ENCODE peak calls at places on chromosome 20, in four cellular contexts. W is breast epithelium, K is K562, P is A549. R is an unnamed sample. For H3K4me1, the result is how much of the 10 kb centered on the place peaks cover.

GRCh38 chr20:56558968-56559367 is 25.9 kb downstream of the FAM209B start:
- DNase-seq in K (no peak), W (no peak), P (no peak), R (no peak)

GRCh38 chr20:47269309-47270165 is 87.0 kb downstream of the ZMYND8 start:
- DNase-seq in P (no peak), K (no peak), W (no peak), R (no peak)

GRCh38 chr20:45111799-45112471 is 3.0 kb downstream of the WFDC5 start:
- DNase-seq in P (no peak), W (no peak), K (peak), R (no peak)

GRCh38 chr20:6765469-6766058 is 1.9 kb upstream of the BMP2 start:
- DNase-seq in K (peak), P (peak), W (no peak), R (no peak)

GRCh38 chr20:16518068-16518783 is 55.0 kb downstream of the KIF16B start:
- DNase-seq in K (peak), P (peak), W (no peak), R (no peak)

GRCh38 chr20:6492396-6493055 is 275.0 kb upstream of the BMP2 start:
- DNase-seq in W (no peak), K (no peak), P (no peak), R (no peak)

GRCh38 chr20:44092551-44093248 is 94.3 kb downstream of the JPH2 start:
- DNase-seq in P (no peak), W (no peak), K (no peak), R (no peak)

GRCh38 chr20:44861547-44862006 is 23.9 kb upstream of the YWHAB start:
- DNase-seq in P (no peak), K (no peak), W (no peak), R (peak)

GRCh38 chr20:3727333-3728035 is 5.0 kb upstream of the HSPA12B start:
- DNase-seq in W (no peak), P (no peak), K (no peak), R (no peak)

GRCh38 chr20:13220857-13221297 is at the start of gene ISM1:
- DNase-seq in K (no peak), W (peak), P (peak), R (no peak)

GRCh38 chr20:38857703-38858102 is 52.2 kb downstream of the PPP1R16B start:
- DNase-seq in P (no peak), W (no peak), K (peak), R (no peak)

GRCh38 chr20:10090588-10091166 is 55.9 kb downstream of the ANKEF1 start:
- DNase-seq in P (peak), K (peak), W (no peak), R (peak)

GRCh38 chr20:17499041-17499440 is 32.1 kb downstream of the BFSP1 start:
- DNase-seq in K (no peak), W (no peak), P (no peak), R (no peak)

GRCh38 chr20:1013566-1014340 is 11.6 kb upstream of the RSPO4 start:
- DNase-seq in P (no peak), W (no peak), K (no peak), R (no peak)

GRCh38 chr20:31712112-31712553 is 10.5 kb downstream of the BCL2L1 start:
- DNase-seq in P (no peak), K (peak), W (peak), R (peak)

GRCh38 chr20:60087563-60088105 is 129.4 kb downstream of the CDH26 start:
- DNase-seq in P (no peak), K (no peak), W (no peak), R (no peak)

GRCh38 chr20:38395165-38395564 is 40.0 kb downstream of the SNHG17 start:
- DNase-seq in K (no peak), W (no peak), P (no peak), R (peak)

GRCh38 chr20:59242714-59243626 is 57.4 kb upstream of the EDN3 start:
- DNase-seq in K (no peak), W (no peak), P (no peak), R (no peak)

GRCh38 chr20:17992224-17992637 is 23.4 kb downstream of the MGME1 start:
- DNase-seq in K (no peak), P (no peak), W (no peak), R (no peak)

GRCh38 chr20:46929902-46930301 is 35.3 kb downstream of the EYA2 start:
- DNase-seq in K (no peak), P (no peak), W (no peak), R (no peak)

GRCh38 chr20:22901164-22901563 is 133.9 kb upstream of the SSTR4 start:
- DNase-seq in K (no peak), P (no peak), W (no peak), R (no peak)

GRCh38 chr20:22904411-22904810 is 130.7 kb upstream of the SSTR4 start:
- DNase-seq in P (no peak), K (no peak), W (no peak), R (no peak)

GRCh38 chr20:22905667-22906066 is 129.4 kb upstream of the SSTR4 start:
- DNase-seq in W (peak), K (no peak), P (no peak), R (peak)

GRCh38 chr20:22904905-22905304 is 130.2 kb upstream of the SSTR4 start:
- DNase-seq in P (no peak), K (no peak), W (no peak), R (no peak)

DNA sequence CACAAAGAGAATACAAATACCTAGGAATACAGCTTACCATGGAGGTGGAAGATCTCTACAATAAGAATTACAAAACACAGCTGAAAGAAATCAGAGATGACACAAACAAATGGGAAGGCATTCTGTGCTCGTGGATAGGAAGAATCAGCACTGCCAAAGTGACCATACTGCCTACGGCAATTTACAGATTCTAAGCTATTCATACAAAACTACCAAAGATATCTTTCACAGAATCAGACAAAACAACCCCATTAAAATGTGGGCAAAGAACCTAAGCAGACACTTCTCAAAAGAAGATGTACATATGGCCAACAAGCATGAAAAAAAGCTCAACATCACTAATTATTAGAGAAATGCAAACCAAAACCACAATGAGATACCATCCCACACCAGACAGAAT is 133.2 kb upstream of the SSTR4 start:
- DNase-seq in P (no peak), W (no peak), K (no peak), R (no peak)
- TF ChIP-seq CTCF in P (no peak), W (no peak), K (no peak), R (no peak)

DNA sequence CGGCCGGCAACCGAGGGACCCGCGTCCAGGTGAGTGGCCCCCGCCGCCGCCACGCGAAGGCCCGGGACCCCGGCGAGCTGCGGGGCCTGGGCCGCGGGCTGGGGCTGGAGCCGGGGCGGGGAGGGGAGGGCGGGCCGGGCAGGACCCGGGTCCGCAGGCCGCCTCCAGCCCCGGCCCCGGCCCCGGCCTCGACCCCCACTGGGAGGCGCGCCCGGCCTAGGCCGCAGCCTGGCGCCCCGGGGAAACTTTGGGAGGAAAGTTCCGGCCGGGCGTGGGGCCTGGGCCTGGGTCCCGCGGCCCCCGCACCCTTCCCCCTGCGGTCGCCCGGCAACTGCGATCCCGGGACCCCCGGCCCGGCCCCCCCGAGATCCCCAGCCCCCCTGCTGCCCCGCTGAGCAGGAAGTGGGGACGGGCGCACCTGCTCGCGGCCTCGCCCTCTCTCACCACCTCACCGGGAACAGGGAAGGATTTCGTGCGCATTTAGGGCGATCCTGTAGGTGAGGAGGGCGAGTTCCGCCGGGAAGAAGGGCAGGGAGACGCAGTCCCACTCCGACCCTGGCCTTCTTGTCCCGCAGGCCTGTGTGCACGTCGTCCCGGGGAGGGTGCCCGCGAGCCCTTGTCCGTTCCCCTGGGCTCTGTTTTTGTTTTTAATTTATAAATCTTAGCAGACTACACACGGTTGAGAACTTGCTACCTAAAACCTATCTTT is 402 bp downstream of the OSBPL2 start:
- DNase-seq in K (peak), W (peak), P (no peak), R (no peak)
- TF ChIP-seq POLR2A in K (no peak), W (no peak), P (no peak), R (no peak)

DNA sequence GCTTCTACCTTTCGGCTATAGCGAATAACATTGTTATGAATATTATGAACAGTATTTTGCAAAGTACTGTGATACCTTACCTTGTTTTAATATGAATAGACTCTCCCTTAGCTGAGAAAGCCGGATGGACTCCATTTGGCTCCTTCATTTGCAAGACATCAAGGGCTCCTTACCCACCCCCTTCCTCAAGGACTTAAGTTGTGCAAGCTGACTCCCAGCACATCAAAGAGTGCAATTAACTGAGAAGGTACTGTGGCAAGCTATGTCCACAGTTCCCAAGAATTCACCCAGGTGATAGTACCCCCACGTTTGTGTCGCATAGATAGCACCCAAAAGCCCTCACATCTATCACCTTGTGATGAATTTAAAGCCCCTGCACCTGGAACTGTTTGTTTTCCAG is 11.2 kb downstream of the CST5 start:
- DNase-seq in K (no peak), P (no peak), W (no peak), R (no peak)
- H3K4me1 ChIP-seq in K (under half), P (under half), W (under half), R (under half)

DNA sequence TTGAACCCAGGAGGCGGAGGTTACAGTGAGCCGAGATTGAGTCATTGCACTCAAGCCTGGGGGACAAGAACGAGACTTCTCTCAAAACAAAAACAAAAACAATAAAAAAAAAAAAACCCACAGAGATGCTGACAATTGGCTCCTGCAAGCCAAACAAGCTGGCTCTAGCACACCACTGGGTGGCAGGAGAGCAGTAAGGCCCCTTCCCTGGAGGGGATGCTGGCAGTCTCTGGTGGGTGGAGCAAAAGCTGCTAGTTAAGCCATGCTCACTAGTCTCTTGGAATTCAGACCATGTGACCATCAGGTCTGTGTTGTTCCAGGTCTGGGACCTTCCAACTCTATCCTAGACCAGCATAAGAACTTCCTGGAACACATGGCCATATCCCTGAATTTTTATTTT is 18.9 kb upstream of the DSN1 start:
- DNase-seq in K (peak), W (no peak), P (peak), R (no peak)
- TF ChIP-seq CTCF in K (peak), W (peak), P (peak), R (no peak)

GRCh38 chr20:53840462-53841000 is 229.9 kb downstream of the BCAS1 start:
- DNase-seq in K (no peak), W (no peak), P (no peak), R (no peak)

GRCh38 chr20:53841741-53842140 is 228.7 kb downstream of the BCAS1 start:
- DNase-seq in K (no peak), W (no peak), P (no peak), R (no peak)

GRCh38 chr20:53838311-53838873 is 232.0 kb downstream of the BCAS1 start:
- DNase-seq in K (no peak), P (no peak), W (no peak), R (no peak)

GRCh38 chr20:53837126-53837826 is 233.1 kb downstream of the BCAS1 start:
- DNase-seq in W (no peak), P (no peak), K (no peak), R (no peak)

DNA sequence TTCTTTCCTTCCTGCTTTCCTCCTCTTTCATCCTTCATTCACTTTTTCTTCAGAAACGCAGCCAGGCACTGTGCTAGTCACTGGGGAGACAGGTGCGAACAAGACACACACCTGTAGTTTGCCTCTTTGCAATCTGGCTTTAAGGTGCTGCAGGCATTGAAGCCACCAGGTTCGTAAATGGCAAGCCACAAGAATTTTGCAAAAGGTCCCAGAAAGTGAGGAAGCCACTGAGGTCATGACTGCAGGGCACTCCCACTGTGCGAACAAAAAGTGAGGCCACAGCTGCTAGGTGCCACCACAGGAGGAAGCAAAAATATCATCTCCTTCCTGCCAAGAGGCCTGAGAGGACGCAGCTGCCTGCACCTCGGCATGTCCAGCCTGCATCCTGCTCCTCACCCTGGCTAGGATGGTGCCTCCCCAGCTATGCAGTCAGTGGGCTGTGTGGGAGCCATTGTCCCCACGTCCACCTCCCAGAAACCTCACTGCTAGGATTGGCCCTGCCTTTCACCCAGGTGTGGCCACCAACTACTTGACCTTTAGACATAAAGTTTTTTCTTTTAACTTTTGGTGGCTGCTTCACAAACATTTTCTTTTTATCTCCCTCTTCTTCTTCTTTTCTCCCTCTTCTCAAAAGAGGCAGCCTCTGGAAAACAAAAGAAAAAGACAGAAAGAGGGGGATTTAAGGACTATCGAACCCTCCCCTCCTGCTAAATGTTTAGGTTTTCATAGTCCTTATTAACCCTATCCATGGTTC is 230.8 kb downstream of the BCAS1 start:
- DNase-seq in K (no peak), P (no peak), W (peak), R (no peak)
- TF ChIP-seq POLR2A in K (no peak), P (no peak), W (no peak), R (no peak)

GRCh38 chr20:63572071-63572787 is 1.8 kb downstream of the HELZ2 start:
- DNase-seq in K (no peak), P (no peak), W (no peak), R (no peak)

GRCh38 chr20:63572788-63573738 is 976 bp downstream of the HELZ2 start:
- DNase-seq in K (no peak), P (peak), W (no peak), R (no peak)

GRCh38 chr20:63568170-63568981 is 5.7 kb downstream of the HELZ2 start:
- DNase-seq in K (no peak), P (no peak), W (no peak), R (no peak)

GRCh38 chr20:63568986-63569949 is 4.8 kb downstream of the HELZ2 start:
- DNase-seq in W (no peak), P (no peak), K (no peak), R (no peak)

DNA sequence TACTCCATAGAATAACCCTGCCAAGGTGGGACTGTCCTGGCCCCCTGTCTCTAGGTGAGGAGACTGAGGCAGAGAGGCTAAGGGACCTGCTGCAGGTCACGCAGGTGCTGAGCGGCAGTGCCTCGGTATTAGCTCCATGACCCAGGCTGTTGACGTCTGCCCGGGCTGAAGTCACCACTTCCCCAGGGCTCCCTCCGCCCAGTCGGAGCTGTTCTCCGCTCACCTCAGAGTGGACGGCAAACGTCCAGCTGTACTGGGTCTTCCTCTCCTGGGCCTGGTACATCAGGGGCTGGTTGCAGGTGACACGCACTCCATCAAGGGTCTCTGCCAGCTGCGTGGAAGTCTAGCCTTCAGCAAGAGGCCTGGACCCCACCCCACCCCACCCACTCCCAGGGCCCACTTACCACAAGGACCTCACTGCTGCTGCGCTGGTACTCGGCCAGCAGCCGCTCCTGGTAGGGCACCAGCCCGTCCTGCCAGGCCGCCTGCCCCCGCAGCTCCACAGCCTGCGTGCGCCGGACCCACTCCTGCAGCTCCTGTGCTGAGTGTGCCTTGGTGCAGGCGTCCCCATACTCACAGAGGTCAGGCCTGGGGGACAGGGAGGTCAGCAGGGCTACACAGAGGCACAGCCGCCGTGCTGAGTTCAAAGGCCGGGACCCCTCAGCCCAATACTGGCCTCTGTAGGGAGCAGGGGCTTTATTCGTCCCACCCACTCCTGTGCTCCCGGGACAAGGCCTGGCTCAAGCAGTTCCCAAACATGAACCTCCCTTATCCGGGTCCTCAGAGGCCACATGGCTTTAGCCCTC is 3.6 kb downstream of the HELZ2 start:
- DNase-seq in W (no peak), P (no peak), K (no peak), R (no peak)
- H3K4me1 ChIP-seq in W (under half), P (under half), K (under half), R (under half)